ENCODE peak calls at places on chromosomes 4 and X, in four cellular contexts. One of them, this sample, is unnamed.

GRCh38 chr4:173301518-173302201 is 32.5 kb downstream of the HMGB2 start:
- DNase-seq in OCI-LY7: peak; percentile 53
- DNase-seq in neuronal stem cell: no peak
- DNase-seq in SK-N-SH: peak; percentile 24
- DNase-seq in this sample: no peak

GRCh38 chr4:128854433-128854832 is 44.9 kb downstream of the JADE1 start:
- DNase-seq in OCI-LY7: no peak
- DNase-seq in neuronal stem cell: no peak
- DNase-seq in SK-N-SH: no peak
- DNase-seq in this sample: no peak

GRCh38 chr4:143411527-143412480 is 75.1 kb downstream of the GAB1 start:
- DNase-seq in OCI-LY7: peak; percentile 39
- DNase-seq in neuronal stem cell: peak; percentile 30
- DNase-seq in SK-N-SH: no peak
- DNase-seq in this sample: no peak

GRCh38 chrX:20218809-20219505 is 47.8 kb downstream of the RPS6KA3 start:
- DNase-seq in OCI-LY7: no peak
- DNase-seq in neuronal stem cell: no peak
- DNase-seq in SK-N-SH: no peak
- DNase-seq in this sample: no peak

GRCh38 chrX:349196-349595 is 30.6 kb upstream of the GTPBP6 start:
- DNase-seq in OCI-LY7: no peak
- DNase-seq in neuronal stem cell: no peak
- DNase-seq in SK-N-SH: no peak
- DNase-seq in this sample: no peak

GRCh38 chrX:153818571-153819397 is 11.6 kb downstream of the PDZD4 start:
- DNase-seq in OCI-LY7: no peak
- DNase-seq in neuronal stem cell: peak; percentile 54
- DNase-seq in SK-N-SH: peak; percentile 90
- DNase-seq in this sample: peak; percentile 49

GRCh38 chr4:147707892-147708672 is 23.8 kb upstream of the ARHGAP10 start:
- DNase-seq in OCI-LY7: peak; percentile 48
- DNase-seq in neuronal stem cell: no peak
- DNase-seq in SK-N-SH: peak; percentile 57
- DNase-seq in this sample: peak; percentile 28

GRCh38 chr4:10095296-10095991 is 21.2 kb downstream of the WDR1 start:
- DNase-seq in OCI-LY7: no peak
- DNase-seq in neuronal stem cell: no peak
- DNase-seq in SK-N-SH: no peak
- DNase-seq in this sample: no peak

GRCh38 chr4:154143720-154144119 is 347.9 kb downstream of the DCHS2 start:
- DNase-seq in OCI-LY7: no peak
- DNase-seq in neuronal stem cell: no peak
- DNase-seq in SK-N-SH: no peak
- DNase-seq in this sample: no peak

GRCh38 chrX:51163730-51164129 is 168.9 kb upstream of the NUDT10 start:
- DNase-seq in OCI-LY7: no peak
- DNase-seq in neuronal stem cell: no peak
- DNase-seq in SK-N-SH: no peak
- DNase-seq in this sample: no peak

GRCh38 chr4:152036626-152037025 is 275.8 kb upstream of the GATB start:
- DNase-seq in OCI-LY7: no peak
- DNase-seq in neuronal stem cell: no peak
- DNase-seq in SK-N-SH: no peak
- DNase-seq in this sample: no peak

GRCh38 chr4:1459664-1460511 is 53.6 kb upstream of the NKX1-1 start:
- DNase-seq in OCI-LY7: no peak
- DNase-seq in neuronal stem cell: no peak
- DNase-seq in SK-N-SH: peak; percentile 26
- DNase-seq in this sample: no peak

GRCh38 chrX:153984351-153985178 is 12.0 kb downstream of the TMEM187 start:
- DNase-seq in OCI-LY7: no peak
- DNase-seq in neuronal stem cell: no peak
- DNase-seq in SK-N-SH: no peak
- DNase-seq in this sample: peak; percentile 9

GRCh38 chr4:3399277-3400194 is 42.2 kb upstream of the HGFAC start:
- DNase-seq in OCI-LY7: peak; percentile 19
- DNase-seq in neuronal stem cell: no peak
- DNase-seq in SK-N-SH: peak; percentile 33
- DNase-seq in this sample: no peak

GRCh38 chrX:138704101-138704500 is 7.4 kb downstream of the FGF13 start:
- DNase-seq in OCI-LY7: no peak
- DNase-seq in neuronal stem cell: no peak
- DNase-seq in SK-N-SH: no peak
- DNase-seq in this sample: no peak

GRCh38 chrX:108306086-108306485 is 132.1 kb downstream of the COL4A6 start:
- DNase-seq in OCI-LY7: no peak
- DNase-seq in neuronal stem cell: no peak
- DNase-seq in SK-N-SH: no peak
- DNase-seq in this sample: no peak

GRCh38 chrX:69919749-69920148 is 130.0 kb downstream of the AWAT2 start:
- DNase-seq in OCI-LY7: no peak
- DNase-seq in neuronal stem cell: peak; percentile 14
- DNase-seq in SK-N-SH: no peak
- DNase-seq in this sample: no peak

GRCh38 chr4:80913381-80913780 is 117.1 kb upstream of the BMP3 start:
- DNase-seq in OCI-LY7: peak; percentile 26
- DNase-seq in neuronal stem cell: no peak
- DNase-seq in SK-N-SH: no peak
- DNase-seq in this sample: no peak

GRCh38 chr4:146709956-146710355 is 71.3 kb downstream of the POU4F2 start:
- DNase-seq in OCI-LY7: no peak
- DNase-seq in neuronal stem cell: no peak
- DNase-seq in SK-N-SH: no peak
- DNase-seq in this sample: no peak

GRCh38 chrX:30572004-30572403 is 5.6 kb downstream of the TASL start:
- DNase-seq in OCI-LY7: no peak
- DNase-seq in neuronal stem cell: no peak
- DNase-seq in SK-N-SH: no peak
- DNase-seq in this sample: no peak
- H3K4me3 ChIP-seq in OCI-LY7: no peak overlapping the region
- H3K4me3 ChIP-seq in neuronal stem cell: no peak overlapping the region
- H3K4me3 ChIP-seq in SK-N-SH: no peak overlapping the region
- H3K4me3 ChIP-seq in this sample: no peak overlapping the region

GRCh38 chr4:4865705-4866123 is 6.2 kb downstream of the MSX1 start:
- DNase-seq in OCI-LY7: no peak
- DNase-seq in neuronal stem cell: no peak
- DNase-seq in SK-N-SH: peak; percentile 53
- DNase-seq in this sample: no peak

GRCh38 chr4:4866833-4867744 is 7.6 kb downstream of the MSX1 start:
- DNase-seq in OCI-LY7: no peak
- DNase-seq in neuronal stem cell: no peak
- DNase-seq in SK-N-SH: peak; percentile 78
- DNase-seq in this sample: no peak

GRCh38 chr4:4864443-4864939 is 5.0 kb downstream of the MSX1 start:
- DNase-seq in OCI-LY7: no peak
- DNase-seq in neuronal stem cell: no peak
- DNase-seq in SK-N-SH: no peak
- DNase-seq in this sample: no peak

GRCh38 chr4:4866124-4866832 is 6.8 kb downstream of the MSX1 start:
- DNase-seq in OCI-LY7: no peak
- DNase-seq in neuronal stem cell: no peak
- DNase-seq in SK-N-SH: peak; percentile 79
- DNase-seq in this sample: no peak

DNA sequence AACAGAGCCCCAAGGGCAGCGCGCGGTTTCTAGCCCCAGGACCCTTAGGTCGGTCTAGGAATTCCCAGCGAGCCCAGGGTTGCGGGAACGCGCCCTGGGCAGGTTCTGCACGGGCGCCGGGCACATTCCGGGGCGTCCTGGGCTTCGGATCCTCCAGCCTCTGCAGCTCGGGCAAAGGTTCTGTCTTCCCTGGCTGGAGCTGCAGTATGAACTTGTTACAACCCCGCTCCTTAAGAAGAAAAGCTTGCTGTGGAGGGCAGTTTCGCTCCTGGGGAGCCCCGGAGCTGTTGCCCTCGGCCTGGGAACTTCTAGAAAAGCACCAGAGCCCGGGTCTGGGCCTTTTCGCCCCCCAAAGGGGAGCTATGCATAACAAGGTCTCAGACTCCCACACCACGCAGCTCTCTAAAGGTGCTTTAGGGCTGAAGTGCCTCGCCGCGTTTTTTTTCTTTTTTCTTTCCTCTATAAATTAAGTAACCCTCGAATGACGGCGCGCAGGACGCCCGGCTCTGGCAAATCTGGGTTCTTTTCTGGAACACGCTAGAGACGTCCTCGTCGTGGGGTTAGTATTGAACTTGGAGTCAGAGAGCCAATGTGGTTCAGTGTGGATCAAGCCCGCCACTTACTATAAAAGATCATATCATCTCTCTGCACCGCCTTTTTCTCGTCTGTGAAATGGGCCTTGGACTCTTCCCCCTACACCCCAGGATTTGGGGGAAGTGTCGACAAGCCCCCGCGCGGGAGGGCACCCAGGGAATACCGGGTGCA is 5.7 kb downstream of the MSX1 start:
- DNase-seq in OCI-LY7: no peak
- DNase-seq in neuronal stem cell: no peak
- DNase-seq in SK-N-SH: peak; percentile 40
- DNase-seq in this sample: no peak
- H3K4me1 ChIP-seq in OCI-LY7: no peaks in the 10 kb centered on the region
- H3K4me1 ChIP-seq in neuronal stem cell: peaks cover 13% of the 10 kb centered on the region
- H3K4me1 ChIP-seq in SK-N-SH: peaks cover 8% of the 10 kb centered on the region
- H3K4me1 ChIP-seq in this sample: peaks cover 19% of the 10 kb centered on the region

GRCh38 chr4:113173132-113173531 is 123.7 kb downstream of the ANK2 start:
- DNase-seq in OCI-LY7: no peak
- DNase-seq in neuronal stem cell: no peak
- DNase-seq in SK-N-SH: no peak
- DNase-seq in this sample: no peak

GRCh38 chr4:113170115-113170817 is 120.8 kb downstream of the ANK2 start:
- DNase-seq in OCI-LY7: no peak
- DNase-seq in neuronal stem cell: no peak
- DNase-seq in SK-N-SH: peak; percentile 30
- DNase-seq in this sample: no peak

GRCh38 chr4:113170818-113171468 is 121.5 kb downstream of the ANK2 start:
- DNase-seq in OCI-LY7: no peak
- DNase-seq in neuronal stem cell: no peak
- DNase-seq in SK-N-SH: no peak
- DNase-seq in this sample: no peak

GRCh38 chr4:113173865-113174264 is 124.4 kb downstream of the ANK2 start:
- DNase-seq in OCI-LY7: no peak
- DNase-seq in neuronal stem cell: no peak
- DNase-seq in SK-N-SH: no peak
- DNase-seq in this sample: no peak

GRCh38 chr4:113169368-113169767 is 119.9 kb downstream of the ANK2 start:
- DNase-seq in OCI-LY7: no peak
- DNase-seq in neuronal stem cell: no peak
- DNase-seq in SK-N-SH: no peak
- DNase-seq in this sample: no peak
- H3K27ac ChIP-seq in OCI-LY7: no peak overlapping the region
- H3K27ac ChIP-seq in neuronal stem cell: no peak overlapping the region
- H3K27ac ChIP-seq in SK-N-SH: no peak overlapping the region
- H3K27ac ChIP-seq in this sample: no peak overlapping the region

DNA sequence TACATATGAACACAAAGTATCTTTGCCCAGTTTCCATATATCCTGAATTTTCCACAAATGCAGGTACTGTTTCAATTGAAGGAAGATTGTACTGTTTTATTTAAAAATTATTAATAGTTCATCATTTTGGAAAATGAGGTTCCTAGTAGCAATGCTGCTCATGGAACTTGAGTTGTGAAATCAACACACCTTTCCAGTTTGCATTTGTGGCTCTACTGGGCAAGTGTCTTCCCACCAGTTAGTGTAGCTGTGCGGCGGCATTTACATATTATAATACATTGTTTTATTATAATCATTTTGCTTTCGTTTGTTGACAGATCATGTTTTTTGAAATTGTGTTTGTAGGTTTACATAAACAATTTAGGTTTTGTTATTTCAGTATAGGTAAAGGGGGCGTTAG is 2.0 kb upstream of the DDX3X start:
- DNase-seq in OCI-LY7: peak; percentile 30
- DNase-seq in neuronal stem cell: no peak
- DNase-seq in SK-N-SH: no peak
- DNase-seq in this sample: no peak
- H3K4me3 ChIP-seq in OCI-LY7: peak overlapping the region; percentile 100
- H3K4me3 ChIP-seq in neuronal stem cell: no peak overlapping the region
- H3K4me3 ChIP-seq in SK-N-SH: no peak overlapping the region
- H3K4me3 ChIP-seq in this sample: peak overlapping the region; percentile 99

GRCh38 chr4:8140915-8141314 is 17.7 kb downstream of the ABLIM2 start:
- DNase-seq in OCI-LY7: no peak
- DNase-seq in neuronal stem cell: no peak
- DNase-seq in SK-N-SH: no peak
- DNase-seq in this sample: no peak

GRCh38 chr4:8143392-8144140 is 15.0 kb downstream of the ABLIM2 start:
- DNase-seq in OCI-LY7: no peak
- DNase-seq in neuronal stem cell: no peak
- DNase-seq in SK-N-SH: no peak
- DNase-seq in this sample: no peak

GRCh38 chr4:8141935-8142334 is 16.7 kb downstream of the ABLIM2 start:
- DNase-seq in OCI-LY7: no peak
- DNase-seq in neuronal stem cell: no peak
- DNase-seq in SK-N-SH: no peak
- DNase-seq in this sample: no peak

GRCh38 chr4:8144359-8144758 is 14.3 kb downstream of the ABLIM2 start:
- DNase-seq in OCI-LY7: no peak
- DNase-seq in neuronal stem cell: no peak
- DNase-seq in SK-N-SH: peak; percentile 70
- DNase-seq in this sample: no peak

GRCh38 chr4:8142556-8142955 is 16.1 kb downstream of the ABLIM2 start:
- DNase-seq in OCI-LY7: no peak
- DNase-seq in neuronal stem cell: no peak
- DNase-seq in SK-N-SH: no peak
- DNase-seq in this sample: no peak
- H3K4me1 ChIP-seq in OCI-LY7: no peaks in the 10 kb centered on the region
- H3K4me1 ChIP-seq in neuronal stem cell: peaks cover 5% of the 10 kb centered on the region
- H3K4me1 ChIP-seq in SK-N-SH: peaks cover 7% of the 10 kb centered on the region
- H3K4me1 ChIP-seq in this sample: no peaks in the 10 kb centered on the region

GRCh38 chr4:123849495-123849894 is 452.9 kb downstream of the SPRY1 start:
- DNase-seq in OCI-LY7: no peak
- DNase-seq in neuronal stem cell: no peak
- DNase-seq in SK-N-SH: no peak
- DNase-seq in this sample: no peak
- H3K27ac ChIP-seq in OCI-LY7: no peak overlapping the region
- H3K27ac ChIP-seq in neuronal stem cell: no peak overlapping the region
- H3K27ac ChIP-seq in SK-N-SH: no peak overlapping the region
- H3K27ac ChIP-seq in this sample: no peak overlapping the region

DNA sequence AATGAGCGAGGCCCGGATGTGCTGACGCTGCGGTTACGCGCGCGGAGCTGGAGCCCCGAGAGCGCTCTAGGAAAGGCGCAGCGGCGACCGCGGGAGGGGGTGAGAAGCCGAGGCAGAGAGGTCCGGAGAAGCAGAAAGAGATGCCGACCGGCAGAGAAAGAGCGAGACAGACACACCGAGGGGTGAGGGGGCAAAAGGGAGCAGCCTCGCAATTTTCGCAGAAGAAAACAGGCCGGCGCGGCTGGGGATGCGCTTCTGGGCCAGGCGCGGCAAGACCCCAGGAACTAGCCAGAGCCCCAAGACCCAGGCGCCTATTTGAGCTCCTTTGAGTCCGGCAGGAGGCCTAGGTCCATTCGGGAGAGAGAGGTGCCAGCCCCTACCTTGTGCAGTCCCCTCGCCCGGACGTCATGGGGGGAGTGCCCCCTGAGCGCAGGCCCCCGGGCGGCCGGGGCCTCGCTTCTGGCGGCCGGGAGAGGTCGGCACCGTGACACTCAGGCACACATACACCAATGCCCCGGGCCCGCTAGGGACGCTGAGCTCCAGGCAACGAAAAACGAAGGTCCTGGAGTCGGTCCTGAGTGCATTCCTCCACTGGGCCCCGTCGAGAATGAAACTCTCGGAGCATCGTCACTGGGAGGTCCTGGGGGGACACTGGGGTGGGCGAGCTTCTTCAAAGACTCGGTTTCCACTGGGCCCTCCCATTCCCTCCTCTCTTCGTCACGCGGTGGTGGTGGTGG is 13.3 kb downstream of the HMX1 start:
- DNase-seq in OCI-LY7: no peak
- DNase-seq in neuronal stem cell: no peak
- DNase-seq in SK-N-SH: no peak
- DNase-seq in this sample: no peak
- H3K4me3 ChIP-seq in OCI-LY7: no peak overlapping the region
- H3K4me3 ChIP-seq in neuronal stem cell: no peak overlapping the region
- H3K4me3 ChIP-seq in SK-N-SH: no peak overlapping the region
- H3K4me3 ChIP-seq in this sample: no peak overlapping the region